ENCODE peak calls at places on chromosomes 6 and 20, in ten cellular contexts. Q, B, X, U, Z, R, N, G, Y and I are unnamed samples.

GRCh38 chr6:99603421-99604160 is 3.0 kb upstream of the PRDM13 start:
- DNase-seq in N (no peak), B (no peak), X (no peak), R (peak), Q (no peak), Z (peak), Y (no peak), U (no peak), G (no peak), I (no peak)

GRCh38 chr6:12545837-12546658 is 170.5 kb upstream of the PHACTR1 start:
- DNase-seq in N (no peak), B (no peak), X (no peak), Z (no peak), Y (peak), U (no peak), R (peak), Q (no peak), G (no peak), I (no peak)

GRCh38 chr6:14703586-14703985 is 542.3 kb upstream of the JARID2 start:
- DNase-seq in G (no peak), B (no peak), R (no peak), Y (no peak), U (no peak), Z (peak), N (no peak), Q (no peak), X (no peak), I (no peak)

GRCh38 chr6:130815200-130816071 is 11.8 kb upstream of the SMLR1 start:
- DNase-seq in Z (no peak), X (no peak), U (no peak), G (no peak), R (no peak), Q (no peak), Y (no peak), N (no peak), B (no peak), I (no peak)

GRCh38 chr6:93017213-93017612 is 402.1 kb downstream of the EPHA7 start:
- DNase-seq in Q (no peak), G (no peak), N (no peak), B (no peak), X (no peak), R (no peak), U (no peak), Z (no peak), Y (no peak), I (no peak)

GRCh38 chr6:52644246-52644645 is 26.7 kb upstream of the TMEM14A start:
- DNase-seq in X (no peak), Y (no peak), Q (no peak), G (no peak), R (no peak), Z (no peak), U (no peak), N (no peak), B (no peak), I (no peak)

GRCh38 chr20:32797160-32797468 is 22.6 kb upstream of the MAPRE1 start:
- DNase-seq in Y (no peak), X (no peak), G (no peak), Z (no peak), Q (no peak), R (no peak), U (no peak), N (no peak), B (no peak), I (no peak)

GRCh38 chr20:63507083-63507743 is 8.3 kb upstream of the EEF1A2 start:
- DNase-seq in U (no peak), Y (no peak), G (no peak), B (no peak), X (no peak), Q (no peak), Z (no peak), R (no peak), N (no peak), I (no peak)

GRCh38 chr6:42030585-42031506 is 19.5 kb upstream of the TAF8 start:
- DNase-seq in G (no peak), X (no peak), B (no peak), N (no peak), Q (peak), Y (peak), U (no peak), R (no peak), Z (no peak), I (no peak)

GRCh38 chr6:8499540-8499939 is 64.2 kb upstream of the SLC35B3 start:
- DNase-seq in U (no peak), Z (peak), G (no peak), B (no peak), R (no peak), Y (peak), Q (no peak), N (no peak), X (no peak), I (no peak)

GRCh38 chr6:31948753-31949413 is 3.0 kb downstream of the CFB start:
- DNase-seq in G (no peak), X (no peak), R (peak), B (no peak), Q (no peak), Y (no peak), Z (no peak), N (no peak), U (no peak), I (no peak)

GRCh38 chr6:118675225-118675624 is 23.8 kb upstream of the CEP85L start:
- DNase-seq in R (no peak), U (no peak), Y (no peak), Q (no peak), X (no peak), N (no peak), Z (no peak), G (no peak), B (no peak), I (no peak)

GRCh38 chr6:83071023-83071422 is 3.6 kb downstream of the DOP1A start:
- DNase-seq in R (no peak), Z (no peak), N (no peak), U (no peak), Q (no peak), Y (no peak), G (no peak), B (no peak), X (no peak), I (peak)

GRCh38 chr20:44433751-44434538 is 41.7 kb upstream of the TTPAL start:
- DNase-seq in G (no peak), R (no peak), U (no peak), Q (no peak), N (no peak), B (no peak), X (no peak), Z (no peak), Y (no peak), I (peak)

GRCh38 chr6:36642913-36643817 is 35.3 kb upstream of the CDKN1A start:
- DNase-seq in G (no peak), B (peak), R (peak), Q (no peak), U (no peak), X (peak), Y (peak), Z (no peak), N (no peak), I (peak)

GRCh38 chr6:74931567-74931966 is 274.3 kb downstream of the COL12A1 start:
- DNase-seq in N (no peak), U (no peak), Y (no peak), G (no peak), B (no peak), Z (no peak), R (no peak), X (no peak), Q (no peak), I (no peak)

GRCh38 chr6:20793174-20793573 is 258.9 kb downstream of the CDKAL1 start:
- DNase-seq in Q (no peak), N (no peak), R (no peak), G (no peak), U (no peak), X (no peak), B (no peak), Z (no peak), Y (no peak), I (no peak)

GRCh38 chr6:147035891-147036290 is 168.3 kb upstream of the STXBP5 start:
- DNase-seq in R (no peak), G (no peak), U (no peak), N (no peak), X (no peak), B (no peak), Z (no peak), Y (no peak), Q (no peak), I (no peak)

GRCh38 chr6:106186172-106186571 is 100.0 kb downstream of the PRDM1 start:
- DNase-seq in Y (no peak), X (no peak), N (no peak), Q (no peak), R (no peak), U (no peak), G (no peak), Z (no peak), B (no peak), I (no peak)